ENCODE peak calls at places on chromosome 20, in ten cellular contexts. S is hypothalamus; H is NCI-H345; Y is ACHN; U is activated T-helper 9 cell treated with anti-CD3 and anti-CD28 coated beads, Interleukin-2, amount 50 U/mL, for 16 hours; X is iris pigment epithelial cell; A is nephron progenitor cell; O is left ventricle myocardium superior; M is mucosa of gallbladder; G is SHP77 treated with DMSO at 0.1 percent for 48 hours. T is an unnamed sample.

GRCh38 chr20:59616306-59616705 is 12.0 kb downstream of the PHACTR3 start:
- DNase-seq in X (no peak), O (no peak), Y (no peak), S (no peak), H (no peak), U (no peak), A (no peak), G (no peak), M (no peak), T (no peak)

GRCh38 chr20:20391766-20392165 is 23.9 kb downstream of the INSM1 start:
- DNase-seq in X (no peak), U (no peak), G (no peak), M (no peak), Y (no peak), H (no peak), A (no peak), S (no peak), O (no peak), T (no peak)

GRCh38 chr20:382291-383115 is 1.9 kb downstream of the TRIB3 start:
- DNase-seq in H (no peak), U (no peak), G (no peak), A (no peak), M (no peak), X (no peak), S (no peak), O (no peak), Y (no peak), T (no peak)

GRCh38 chr20:49792006-49792405 is 20.6 kb upstream of the SLC9A8 start:
- DNase-seq in O (no peak), S (no peak), G (no peak), A (no peak), X (peak), U (no peak), M (no peak), Y (no peak), H (no peak), T (no peak)

GRCh38 chr20:58650181-58650775 is 805 bp upstream of the STX16 start:
- DNase-seq in A (peak), X (no peak), M (peak), U (peak), Y (no peak), G (no peak), O (peak), S (peak), H (peak), T (no peak)

GRCh38 chr20:1793821-1794220 is 101.4 kb upstream of the SIRPA start:
- DNase-seq in A (no peak), O (no peak), M (no peak), H (no peak), G (no peak), Y (no peak), U (no peak), S (no peak), X (no peak), T (no peak)

GRCh38 chr20:63968928-63969760 is 586 bp downstream of the ZNF512B start:
- DNase-seq in M (peak), X (no peak), S (peak), Y (no peak), H (no peak), A (peak), O (peak), G (no peak), U (no peak), T (no peak)

GRCh38 chr20:33392016-33392415 is 9.3 kb downstream of the CDK5RAP1 start:
- DNase-seq in X (peak), A (peak), U (no peak), G (no peak), Y (no peak), M (no peak), S (no peak), O (no peak), H (no peak), T (peak)

GRCh38 chr20:9051508-9051907 is 17.4 kb upstream of the PLCB4 start:
- DNase-seq in O (no peak), U (no peak), G (no peak), Y (peak), X (peak), M (no peak), S (no peak), A (no peak), H (no peak), T (peak)

GRCh38 chr20:12331236-12331635 is 413.5 kb downstream of the BTBD3 start:
- DNase-seq in S (no peak), X (no peak), H (peak), O (no peak), U (no peak), M (no peak), G (peak), Y (no peak), A (no peak), T (no peak)

GRCh38 chr20:25294459-25295385 is 46.8 kb downstream of the PYGB start:
- DNase-seq in A (peak), M (peak), X (peak), Y (peak), S (peak), H (peak), U (peak), G (peak), O (peak), T (no peak)

GRCh38 chr20:59412896-59413295 is 112.5 kb downstream of the EDN3 start:
- DNase-seq in X (no peak), H (no peak), A (no peak), Y (no peak), G (no peak), M (no peak), U (no peak), S (peak), O (no peak), T (no peak)

GRCh38 chr20:57998981-57999464 is 229.4 kb downstream of the ANKRD60 start:
- DNase-seq in U (no peak), M (no peak), O (no peak), A (no peak), Y (no peak), S (no peak), G (no peak), H (no peak), X (no peak), T (no peak)

GRCh38 chr20:50893620-50894019 is 37.6 kb downstream of the ADNP start:
- DNase-seq in H (no peak), U (no peak), G (no peak), A (no peak), S (no peak), O (no peak), X (no peak), Y (no peak), M (no peak), T (no peak)

GRCh38 chr20:64232794-64233193 is 22.8 kb upstream of the PCMTD2 start:
- DNase-seq in G (peak), M (peak), H (peak), S (peak), A (no peak), X (no peak), U (no peak), O (peak), Y (no peak), T (no peak)

GRCh38 chr20:6086868-6087267 is 33.0 kb upstream of the LRRN4 start:
- DNase-seq in U (no peak), G (no peak), X (no peak), O (no peak), M (no peak), S (no peak), H (no peak), Y (no peak), A (no peak), T (no peak)

GRCh38 chr20:51059862-51060261 is 37.0 kb upstream of the KCNG1 start:
- DNase-seq in H (no peak), O (no peak), A (no peak), G (no peak), M (no peak), X (peak), S (no peak), U (no peak), Y (no peak), T (no peak)

GRCh38 chr20:9218412-9219001 is 149.6 kb downstream of the PLCB4 start:
- DNase-seq in G (no peak), U (no peak), Y (no peak), M (no peak), S (no peak), O (no peak), A (peak), X (peak), H (no peak), T (peak)

GRCh38 chr20:56944546-56944945 is 315.4 kb downstream of the TFAP2C start:
- DNase-seq in H (no peak), U (no peak), A (no peak), G (no peak), O (no peak), M (no peak), X (no peak), Y (no peak), S (no peak), T (peak)

GRCh38 chr20:19433371-19434316 is 221.2 kb downstream of the SLC24A3 start:
- DNase-seq in U (no peak), S (no peak), Y (no peak), O (no peak), A (no peak), G (no peak), X (peak), H (no peak), M (no peak), T (peak)

GRCh38 chr20:23937303-23938117 is 51.1 kb downstream of the GGTLC1 start:
- DNase-seq in X (peak), M (peak), Y (peak), H (peak), A (peak), O (peak), U (peak), S (peak), G (peak), T (no peak)

GRCh38 chr20:33005132-33005566 is 916 bp upstream of the SUN5 start:
- DNase-seq in O (no peak), U (no peak), S (no peak), Y (peak), X (peak), A (no peak), M (no peak), H (no peak), G (no peak), T (no peak)

GRCh38 chr20:32163951-32164350 is 43.6 kb downstream of the PLAGL2 start:
- DNase-seq in O (no peak), S (no peak), U (no peak), H (no peak), G (no peak), X (no peak), Y (no peak), M (no peak), A (no peak), T (no peak)

GRCh38 chr20:19757973-19758887 is at the start of gene RIN2:
- DNase-seq in G (peak), X (peak), S (peak), M (peak), O (peak), U (no peak), H (peak), A (peak), Y (peak), T (no peak)

GRCh38 chr20:32966881-32967781 is 37.1 kb downstream of the SUN5 start:
- DNase-seq in Y (no peak), G (no peak), O (no peak), U (peak), A (no peak), H (no peak), X (no peak), M (peak), S (no peak), T (no peak)

GRCh38 chr20:56222201-56222600 is 26.3 kb upstream of the MC3R start:
- DNase-seq in G (no peak), O (no peak), H (no peak), Y (no peak), U (no peak), M (no peak), S (no peak), A (no peak), X (peak), T (no peak)

GRCh38 chr20:18615020-18615652 is 27.3 kb downstream of the DTD1 start:
- DNase-seq in U (no peak), Y (no peak), S (no peak), G (no peak), O (no peak), M (no peak), H (no peak), X (no peak), A (no peak), T (no peak)

GRCh38 chr20:1430004-1430451 is 36.6 kb downstream of the NSFL1C start:
- DNase-seq in G (no peak), A (no peak), S (no peak), O (no peak), U (no peak), Y (no peak), M (no peak), H (no peak), X (peak), T (peak)

GRCh38 chr20:20160513-20160912 is 108.2 kb downstream of the CFAP61 start:
- DNase-seq in S (no peak), H (no peak), O (no peak), M (no peak), Y (no peak), G (no peak), X (no peak), U (no peak), A (no peak), T (no peak)

GRCh38 chr20:14142171-14142570 is 146.9 kb downstream of the MACROD2 start:
- DNase-seq in S (peak), A (peak), U (no peak), H (peak), X (peak), M (peak), Y (peak), G (peak), O (no peak), T (no peak)

GRCh38 chr20:52493177-52493711 is 301.7 kb upstream of the ZFP64 start:
- DNase-seq in Y (no peak), X (peak), O (no peak), M (no peak), H (peak), G (peak), S (no peak), A (peak), U (no peak), T (no peak)

GRCh38 chr20:19616620-19617019 is 141.4 kb upstream of the RIN2 start:
- DNase-seq in G (no peak), M (no peak), H (no peak), S (no peak), A (no peak), Y (no peak), X (no peak), O (no peak), U (no peak), T (no peak)

GRCh38 chr20:60117040-60117439 is 158.8 kb downstream of the CDH26 start:
- DNase-seq in G (no peak), A (no peak), M (no peak), U (no peak), S (no peak), X (peak), O (no peak), Y (no peak), H (no peak), T (peak)

GRCh38 chr20:58976095-58976730 is 4.8 kb upstream of the NELFCD start:
- DNase-seq in G (no peak), O (no peak), X (no peak), Y (no peak), U (no peak), M (no peak), H (no peak), S (no peak), A (no peak), T (no peak)